ENCODE peak calls at places on chromosomes 13 and 19, in eight cellular contexts. One of them, this sample, is unnamed.

GRCh38 chr13:73222627-73223026 is 163.8 kb downstream of the KLF5 start:
- DNase-seq in tibial artery: no peak
- DNase-seq in heart left ventricle: no peak
- DNase-seq in right lobe of liver: no peak
- DNase-seq in ovary: no peak
- DNase-seq in cardiac muscle cell: no peak
- DNase-seq in uterus: no peak
- DNase-seq in GM23338: no peak
- DNase-seq in this sample: no peak

GRCh38 chr13:78497702-78498319 is 105.5 kb downstream of the POU4F1 start:
- DNase-seq in tibial artery: no peak
- DNase-seq in heart left ventricle: no peak
- DNase-seq in right lobe of liver: no peak
- DNase-seq in ovary: no peak
- DNase-seq in cardiac muscle cell: no peak
- DNase-seq in uterus: no peak
- DNase-seq in GM23338: no peak
- DNase-seq in this sample: no peak

GRCh38 chr19:11382898-11383705 is 1.0 kb downstream of the EPOR start:
- DNase-seq in tibial artery: peak; percentile 73
- DNase-seq in heart left ventricle: peak; percentile 51
- DNase-seq in right lobe of liver: peak; percentile 72
- DNase-seq in ovary: peak; percentile 52
- DNase-seq in cardiac muscle cell: peak; percentile 83
- DNase-seq in uterus: no peak
- DNase-seq in GM23338: peak; percentile 85
- DNase-seq in this sample: peak; percentile 89

GRCh38 chr13:46598140-46598819 is 45.3 kb downstream of the LRCH1 start:
- DNase-seq in tibial artery: no peak
- DNase-seq in heart left ventricle: no peak
- DNase-seq in right lobe of liver: no peak
- DNase-seq in ovary: no peak
- DNase-seq in cardiac muscle cell: no peak
- DNase-seq in uterus: no peak
- DNase-seq in GM23338: no peak
- DNase-seq in this sample: no peak

GRCh38 chr19:45125975-45126493 is 33.1 kb downstream of the PPP1R37 start:
- DNase-seq in tibial artery: no peak
- DNase-seq in heart left ventricle: peak; percentile 66
- DNase-seq in right lobe of liver: peak; percentile 74
- DNase-seq in ovary: peak; percentile 52
- DNase-seq in cardiac muscle cell: peak; percentile 75
- DNase-seq in uterus: peak; percentile 27
- DNase-seq in GM23338: peak; percentile 94
- DNase-seq in this sample: no peak

GRCh38 chr19:51002542-51003311 is 1.3 kb upstream of the KLK8 start:
- DNase-seq in tibial artery: no peak
- DNase-seq in heart left ventricle: no peak
- DNase-seq in right lobe of liver: no peak
- DNase-seq in ovary: no peak
- DNase-seq in cardiac muscle cell: peak; percentile 22
- DNase-seq in uterus: no peak
- DNase-seq in GM23338: peak; percentile 99
- DNase-seq in this sample: no peak

GRCh38 chr13:111184685-111185401 is 69.7 kb downstream of the ARHGEF7 start:
- DNase-seq in tibial artery: peak; percentile 79
- DNase-seq in heart left ventricle: peak; percentile 56
- DNase-seq in right lobe of liver: no peak
- DNase-seq in ovary: no peak
- DNase-seq in cardiac muscle cell: no peak
- DNase-seq in uterus: no peak
- DNase-seq in GM23338: no peak
- DNase-seq in this sample: no peak

GRCh38 chr19:47377208-47377701 is 28.1 kb downstream of the DHX34 start:
- DNase-seq in tibial artery: no peak
- DNase-seq in heart left ventricle: peak; percentile 90
- DNase-seq in right lobe of liver: peak; percentile 94
- DNase-seq in ovary: no peak
- DNase-seq in cardiac muscle cell: no peak
- DNase-seq in uterus: no peak
- DNase-seq in GM23338: no peak
- DNase-seq in this sample: no peak

GRCh38 chr19:2962018-2962670 is 15.2 kb upstream of the TLE6 start:
- DNase-seq in tibial artery: no peak
- DNase-seq in heart left ventricle: no peak
- DNase-seq in right lobe of liver: no peak
- DNase-seq in ovary: no peak
- DNase-seq in cardiac muscle cell: peak; percentile 85
- DNase-seq in uterus: no peak
- DNase-seq in GM23338: peak; percentile 96
- DNase-seq in this sample: no peak

GRCh38 chr13:113474179-113474578 is 16.3 kb downstream of the DCUN1D2 start:
- DNase-seq in tibial artery: no peak
- DNase-seq in heart left ventricle: peak; percentile 61
- DNase-seq in right lobe of liver: no peak
- DNase-seq in ovary: no peak
- DNase-seq in cardiac muscle cell: no peak
- DNase-seq in uterus: no peak
- DNase-seq in GM23338: no peak
- DNase-seq in this sample: peak; percentile 80

GRCh38 chr19:38429055-38429810 is 3.2 kb upstream of the RASGRP4 start:
- DNase-seq in tibial artery: no peak
- DNase-seq in heart left ventricle: no peak
- DNase-seq in right lobe of liver: no peak
- DNase-seq in ovary: no peak
- DNase-seq in cardiac muscle cell: no peak
- DNase-seq in uterus: no peak
- DNase-seq in GM23338: no peak
- DNase-seq in this sample: no peak

GRCh38 chr19:6362351-6362801 is 1.0 kb downstream of the CLPP start:
- DNase-seq in tibial artery: no peak
- DNase-seq in heart left ventricle: no peak
- DNase-seq in right lobe of liver: no peak
- DNase-seq in ovary: no peak
- DNase-seq in cardiac muscle cell: no peak
- DNase-seq in uterus: no peak
- DNase-seq in GM23338: no peak
- DNase-seq in this sample: no peak

GRCh38 chr19:55157064-55157908 is at the start of gene TNNI3:
- DNase-seq in tibial artery: no peak
- DNase-seq in heart left ventricle: peak; percentile 71
- DNase-seq in right lobe of liver: no peak
- DNase-seq in ovary: no peak
- DNase-seq in cardiac muscle cell: no peak
- DNase-seq in uterus: no peak
- DNase-seq in GM23338: no peak
- DNase-seq in this sample: no peak

GRCh38 chr19:50906217-50906616 is 5.0 kb downstream of the KLK4 start:
- DNase-seq in tibial artery: no peak
- DNase-seq in heart left ventricle: no peak
- DNase-seq in right lobe of liver: no peak
- DNase-seq in ovary: no peak
- DNase-seq in cardiac muscle cell: peak; percentile 58
- DNase-seq in uterus: no peak
- DNase-seq in GM23338: peak; percentile 93
- DNase-seq in this sample: no peak

GRCh38 chr13:100234006-100234405 is 145.1 kb downstream of the PCCA start:
- DNase-seq in tibial artery: no peak
- DNase-seq in heart left ventricle: no peak
- DNase-seq in right lobe of liver: no peak
- DNase-seq in ovary: no peak
- DNase-seq in cardiac muscle cell: no peak
- DNase-seq in uterus: no peak
- DNase-seq in GM23338: no peak
- DNase-seq in this sample: no peak

GRCh38 chr13:50801087-50801931 is 42.2 kb downstream of the DLEU7 start:
- DNase-seq in tibial artery: no peak
- DNase-seq in heart left ventricle: peak; percentile 45
- DNase-seq in right lobe of liver: peak; percentile 59
- DNase-seq in ovary: no peak
- DNase-seq in cardiac muscle cell: peak; percentile 80
- DNase-seq in uterus: peak; percentile 39
- DNase-seq in GM23338: peak; percentile 87
- DNase-seq in this sample: no peak
- TF ChIP-seq CTCF in tibial artery: peak; percentile 62
- TF ChIP-seq CTCF in heart left ventricle: peak; percentile 80
- TF ChIP-seq CTCF in right lobe of liver: peak; percentile 72
- TF ChIP-seq CTCF in ovary: no peak
- TF ChIP-seq CTCF in cardiac muscle cell: peak; percentile 78
- TF ChIP-seq CTCF in uterus: peak; percentile 62
- TF ChIP-seq CTCF in GM23338: peak; percentile 83
- TF ChIP-seq CTCF in this sample: peak; percentile 88

GRCh38 chr19:17879466-17879865 is 7.7 kb downstream of the SLC5A5 start:
- DNase-seq in tibial artery: no peak
- DNase-seq in heart left ventricle: no peak
- DNase-seq in right lobe of liver: no peak
- DNase-seq in ovary: no peak
- DNase-seq in cardiac muscle cell: no peak
- DNase-seq in uterus: no peak
- DNase-seq in GM23338: no peak
- DNase-seq in this sample: peak; percentile 15

GRCh38 chr19:17886515-17886914 is 14.8 kb downstream of the SLC5A5 start:
- DNase-seq in tibial artery: no peak
- DNase-seq in heart left ventricle: no peak
- DNase-seq in right lobe of liver: no peak
- DNase-seq in ovary: no peak
- DNase-seq in cardiac muscle cell: no peak
- DNase-seq in uterus: no peak
- DNase-seq in GM23338: no peak
- DNase-seq in this sample: no peak

GRCh38 chr19:17883627-17884413 is 12.1 kb downstream of the SLC5A5 start:
- DNase-seq in tibial artery: no peak
- DNase-seq in heart left ventricle: no peak
- DNase-seq in right lobe of liver: no peak
- DNase-seq in ovary: no peak
- DNase-seq in cardiac muscle cell: no peak
- DNase-seq in uterus: no peak
- DNase-seq in GM23338: peak; percentile 57
- DNase-seq in this sample: no peak

GRCh38 chr19:17877696-17878095 is 6.0 kb downstream of the SLC5A5 start:
- DNase-seq in tibial artery: no peak
- DNase-seq in heart left ventricle: no peak
- DNase-seq in right lobe of liver: no peak
- DNase-seq in ovary: no peak
- DNase-seq in cardiac muscle cell: no peak
- DNase-seq in uterus: no peak
- DNase-seq in GM23338: no peak
- DNase-seq in this sample: no peak

DNA sequence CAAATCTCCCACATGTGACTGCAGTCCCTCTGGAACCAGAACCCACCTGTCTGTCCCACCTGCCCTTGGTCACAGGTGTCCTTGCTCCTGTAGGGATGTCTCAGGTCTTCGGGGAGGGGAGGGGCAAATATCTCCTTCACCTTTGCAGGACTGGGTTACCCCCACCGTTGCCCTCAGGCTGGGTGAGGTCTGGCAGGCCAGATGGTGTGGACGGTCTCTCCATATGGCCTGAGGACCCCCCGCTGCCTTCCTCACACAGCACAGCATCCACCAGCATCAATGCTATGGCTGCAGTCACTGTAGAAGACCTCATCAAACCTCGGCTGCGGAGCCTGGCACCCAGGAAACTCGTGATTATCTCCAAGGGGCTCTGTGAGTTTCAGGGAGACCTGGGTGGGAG is 10.0 kb downstream of the SLC5A5 start:
- DNase-seq in tibial artery: no peak
- DNase-seq in heart left ventricle: no peak
- DNase-seq in right lobe of liver: no peak
- DNase-seq in ovary: no peak
- DNase-seq in cardiac muscle cell: no peak
- DNase-seq in uterus: no peak
- DNase-seq in GM23338: no peak
- DNase-seq in this sample: no peak
- H3K4me1 ChIP-seq in tibial artery: no peaks in the 10 kb centered on the region
- H3K4me1 ChIP-seq in heart left ventricle: no peaks in the 10 kb centered on the region
- H3K4me1 ChIP-seq in right lobe of liver: no peaks in the 10 kb centered on the region
- H3K4me1 ChIP-seq in ovary: no peaks in the 10 kb centered on the region
- H3K4me1 ChIP-seq in cardiac muscle cell: no peaks in the 10 kb centered on the region
- H3K4me1 ChIP-seq in uterus: no peaks in the 10 kb centered on the region
- H3K4me1 ChIP-seq in GM23338: no peaks in the 10 kb centered on the region
- H3K4me1 ChIP-seq in this sample: no peaks in the 10 kb centered on the region

DNA sequence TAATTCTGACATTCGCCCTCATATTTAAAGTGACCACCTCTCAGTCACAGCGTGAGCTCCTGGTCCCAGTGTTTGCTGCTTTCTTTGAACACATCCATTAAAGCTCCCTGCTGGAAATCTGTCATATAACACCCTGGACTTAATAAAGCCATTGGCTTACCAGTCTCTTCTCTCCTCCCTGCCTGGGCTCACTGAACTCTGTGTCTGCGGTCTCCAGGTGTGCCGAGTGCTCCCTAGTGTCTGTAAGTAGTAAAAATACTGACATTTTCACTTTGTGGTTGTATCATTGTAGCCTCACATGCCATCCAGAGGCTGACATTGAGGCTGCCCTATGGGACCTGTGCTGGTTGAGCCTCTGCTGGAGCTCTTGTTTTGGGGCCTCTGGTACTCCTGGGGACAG is 2.6 kb upstream of the PSG11 start:
- DNase-seq in tibial artery: no peak
- DNase-seq in heart left ventricle: no peak
- DNase-seq in right lobe of liver: no peak
- DNase-seq in ovary: no peak
- DNase-seq in cardiac muscle cell: no peak
- DNase-seq in uterus: no peak
- DNase-seq in GM23338: peak; percentile 1
- DNase-seq in this sample: no peak
- TF ChIP-seq CTCF in tibial artery: no peak
- TF ChIP-seq CTCF in heart left ventricle: no peak
- TF ChIP-seq CTCF in right lobe of liver: no peak
- TF ChIP-seq CTCF in ovary: no peak
- TF ChIP-seq CTCF in cardiac muscle cell: no peak
- TF ChIP-seq CTCF in uterus: no peak
- TF ChIP-seq CTCF in GM23338: no peak
- TF ChIP-seq CTCF in this sample: no peak

GRCh38 chr19:41324231-41324702 is 14.3 kb downstream of the CCDC97 start:
- DNase-seq in tibial artery: no peak
- DNase-seq in heart left ventricle: no peak
- DNase-seq in right lobe of liver: no peak
- DNase-seq in ovary: no peak
- DNase-seq in cardiac muscle cell: no peak
- DNase-seq in uterus: no peak
- DNase-seq in GM23338: no peak
- DNase-seq in this sample: no peak

GRCh38 chr19:41324921-41325639 is 15.1 kb downstream of the CCDC97 start:
- DNase-seq in tibial artery: peak; percentile 89
- DNase-seq in heart left ventricle: peak; percentile 89
- DNase-seq in right lobe of liver: peak; percentile 65
- DNase-seq in ovary: peak; percentile 84
- DNase-seq in cardiac muscle cell: peak; percentile 65
- DNase-seq in uterus: peak; percentile 80
- DNase-seq in GM23338: peak; percentile 79
- DNase-seq in this sample: peak; percentile 92

GRCh38 chr19:41323023-41323422 is 13.1 kb downstream of the CCDC97 start:
- DNase-seq in tibial artery: no peak
- DNase-seq in heart left ventricle: peak; percentile 71
- DNase-seq in right lobe of liver: peak; percentile 53
- DNase-seq in ovary: peak; percentile 84
- DNase-seq in cardiac muscle cell: no peak
- DNase-seq in uterus: peak; percentile 76
- DNase-seq in GM23338: no peak
- DNase-seq in this sample: peak; percentile 77

GRCh38 chr19:41322451-41322850 is 12.5 kb downstream of the CCDC97 start:
- DNase-seq in tibial artery: no peak
- DNase-seq in heart left ventricle: no peak
- DNase-seq in right lobe of liver: peak; percentile 44
- DNase-seq in ovary: no peak
- DNase-seq in cardiac muscle cell: no peak
- DNase-seq in uterus: no peak
- DNase-seq in GM23338: no peak
- DNase-seq in this sample: no peak

GRCh38 chr19:41323430-41324125 is 13.6 kb downstream of the CCDC97 start:
- DNase-seq in tibial artery: peak; percentile 91
- DNase-seq in heart left ventricle: peak; percentile 85
- DNase-seq in right lobe of liver: peak; percentile 50
- DNase-seq in ovary: peak; percentile 92
- DNase-seq in cardiac muscle cell: no peak
- DNase-seq in uterus: peak; percentile 86
- DNase-seq in GM23338: peak; percentile 37
- DNase-seq in this sample: peak; percentile 89
- H3K4me1 ChIP-seq in tibial artery: peaks cover 73% of the 10 kb centered on the region
- H3K4me1 ChIP-seq in heart left ventricle: peaks cover 46% of the 10 kb centered on the region
- H3K4me1 ChIP-seq in right lobe of liver: no peaks in the 10 kb centered on the region
- H3K4me1 ChIP-seq in ovary: peaks cover 36% of the 10 kb centered on the region
- H3K4me1 ChIP-seq in cardiac muscle cell: peaks cover 39% of the 10 kb centered on the region
- H3K4me1 ChIP-seq in uterus: peaks cover 46% of the 10 kb centered on the region
- H3K4me1 ChIP-seq in GM23338: peaks cover 52% of the 10 kb centered on the region
- H3K4me1 ChIP-seq in this sample: peaks cover 61% of the 10 kb centered on the region